ENCODE peak calls at places on chromosomes 11 and 22, in eight cellular contexts. T, G, L, Y, E, X, S and F are unnamed samples.

GRCh38 chr11:66727883-66728759 is 895 bp downstream of the SPTBN2 start:
- DNase-seq in T (no peak), G (no peak), L (no peak), Y (no peak), E (peak), X (no peak), S (no peak), F (no peak)

GRCh38 chr22:36383110-36383581 is 4.6 kb downstream of the MYH9 start:
- DNase-seq in T (no peak), G (no peak), L (peak), Y (peak), E (no peak), X (no peak), S (peak), F (no peak)

GRCh38 chr11:110463153-110463552 is 33.4 kb downstream of the FDX1 start:
- DNase-seq in T (no peak), G (peak), L (peak), Y (peak), E (peak), X (no peak), S (no peak), F (peak)

GRCh38 chr11:85867751-85868150 is 12.6 kb downstream of the CCDC83 start:
- DNase-seq in T (no peak), G (no peak), L (no peak), Y (no peak), E (no peak), X (no peak), S (no peak), F (no peak)

GRCh38 chr22:47157486-47158270 is 395.2 kb downstream of the TBC1D22A start:
- DNase-seq in T (no peak), G (no peak), L (no peak), Y (no peak), E (no peak), X (no peak), S (no peak), F (no peak)

GRCh38 chr11:129295746-129296145 is 79.9 kb upstream of the BARX2 start:
- DNase-seq in T (no peak), G (no peak), L (peak), Y (no peak), E (no peak), X (no peak), S (no peak), F (no peak)

GRCh38 chr11:123203471-123203870 is 8.4 kb upstream of the CLMP start:
- DNase-seq in T (no peak), G (no peak), L (no peak), Y (no peak), E (no peak), X (no peak), S (no peak), F (no peak)

GRCh38 chr11:63683133-63683991 is 2.1 kb downstream of the RTN3 start:
- DNase-seq in T (no peak), G (peak), L (no peak), Y (no peak), E (no peak), X (no peak), S (no peak), F (no peak)

GRCh38 chr11:45147871-45148270 is 1.4 kb downstream of the PRDM11 start:
- DNase-seq in T (no peak), G (peak), L (no peak), Y (no peak), E (no peak), X (no peak), S (no peak), F (no peak)

GRCh38 chr11:86099727-86100320 is 30.9 kb upstream of the PICALM start:
- DNase-seq in T (no peak), G (peak), L (peak), Y (no peak), E (no peak), X (no peak), S (no peak), F (no peak)

GRCh38 chr11:61841636-61842332 is 13.7 kb downstream of the FADS2 start:
- DNase-seq in T (no peak), G (no peak), L (no peak), Y (no peak), E (no peak), X (no peak), S (no peak), F (peak)

GRCh38 chr11:2536440-2536989 is 91.7 kb downstream of the KCNQ1 start:
- DNase-seq in T (no peak), G (no peak), L (no peak), Y (no peak), E (no peak), X (no peak), S (no peak), F (no peak)

GRCh38 chr11:34846467-34846866 is 69.7 kb downstream of the APIP start:
- DNase-seq in T (no peak), G (no peak), L (no peak), Y (no peak), E (no peak), X (no peak), S (no peak), F (no peak)

GRCh38 chr11:131888230-131888826 is 517.9 kb downstream of the NTM start:
- DNase-seq in T (no peak), G (no peak), L (peak), Y (no peak), E (no peak), X (no peak), S (peak), F (no peak)

GRCh38 chr11:19988598-19988997 is 171.7 kb downstream of the DBX1 start:
- DNase-seq in T (no peak), G (no peak), L (peak), Y (no peak), E (peak), X (no peak), S (peak), F (peak)

GRCh38 chr11:76642341-76642740 is 28.2 kb downstream of the LRRC32 start:
- DNase-seq in T (no peak), G (peak), L (no peak), Y (peak), E (no peak), X (no peak), S (no peak), F (no peak)

GRCh38 chr11:125941606-125942275 is 4.1 kb upstream of the VSIG10L2 start:
- DNase-seq in T (no peak), G (peak), L (peak), Y (peak), E (peak), X (no peak), S (peak), F (peak)

GRCh38 chr22:41215409-41215808 is 10.3 kb downstream of the L3MBTL2 start:
- DNase-seq in T (no peak), G (no peak), L (no peak), Y (no peak), E (no peak), X (no peak), S (no peak), F (no peak)

GRCh38 chr11:96228472-96228871 is 114.5 kb downstream of the MAML2 start:
- DNase-seq in T (no peak), G (peak), L (peak), Y (no peak), E (no peak), X (no peak), S (peak), F (peak)

GRCh38 chr11:74169736-74170458 is 905 bp downstream of the C2CD3 start:
- DNase-seq in T (no peak), G (peak), L (no peak), Y (no peak), E (no peak), X (no peak), S (no peak), F (no peak)

GRCh38 chr11:57637626-57638004 is 12.1 kb downstream of the YPEL4 start:
- DNase-seq in T (no peak), G (no peak), L (no peak), Y (no peak), E (peak), X (no peak), S (no peak), F (no peak)

GRCh38 chr11:117019871-117020270 is 78.4 kb downstream of the SIK3 start:
- DNase-seq in T (no peak), G (peak), L (no peak), Y (peak), E (no peak), X (no peak), S (no peak), F (no peak)

GRCh38 chr11:62732830-62733229 is 4.5 kb downstream of the TTC9C start:
- DNase-seq in T (no peak), G (no peak), L (peak), Y (no peak), E (no peak), X (no peak), S (peak), F (no peak)

GRCh38 chr11:22703040-22703439 is 36.6 kb downstream of the GAS2 start:
- DNase-seq in T (no peak), G (peak), L (peak), Y (peak), E (no peak), X (no peak), S (peak), F (no peak)